ENCODE peak calls at places on chromosomes 11 and 22, in eight cellular contexts. X is nephron progenitor cell; F is HT1080; R is stimulated activated CD4-positive, alpha-beta T cell treated with anti-CD3 and anti-CD28 coated beads, TNF-alpha, amount 100 ng/mL, for 1 hour; Z is activated CD4-positive, alpha-beta T cell treated with anti-CD3 and anti-CD28 coated beads, Interleukin-2, amount 10 ng/mL, durations not matched to agents 7 days and 5 days; P is A172; D is caudate nucleus; C is AG08395. O is an unnamed sample.

GRCh38 chr11:80727315-80727714 is 1286.5 kb upstream of the TENM4 start:
- DNase-seq in X (peak), F (peak), R (no peak), Z (no peak), P (peak), D (no peak), C (no peak), O (no peak)

GRCh38 chr11:31509412-31510345 is at the start of the genes ELP4 and IMMP1L:
- DNase-seq in X (peak), F (peak), R (peak), Z (peak), P (peak), D (peak), C (peak), O (peak)

GRCh38 chr11:13963949-13964770 is 1.6 kb downstream of the SPON1 start:
- DNase-seq in X (peak), F (no peak), R (no peak), Z (no peak), P (no peak), D (no peak), C (no peak), O (no peak)

GRCh38 chr11:68090706-68091105 is 30.5 kb downstream of the CHKA start:
- DNase-seq in X (no peak), F (no peak), R (no peak), Z (no peak), P (no peak), D (no peak), C (no peak), O (peak)

GRCh38 chr11:86548278-86548917 is 124.0 kb downstream of the ME3 start:
- DNase-seq in X (no peak), F (no peak), R (no peak), Z (no peak), P (peak), D (no peak), C (peak), O (no peak)

GRCh38 chr22:37804886-37805857 is 2.6 kb upstream of the GCAT start:
- DNase-seq in X (peak), F (peak), R (peak), Z (peak), P (no peak), D (peak), C (peak), O (peak)

GRCh38 chr22:20805972-20806471 is 32.1 kb downstream of the SERPIND1 start:
- DNase-seq in X (no peak), F (peak), R (no peak), Z (no peak), P (peak), D (no peak), C (peak), O (no peak)

GRCh38 chr11:123799438-123799837 is 6.7 kb downstream of the OR6M1 start:
- DNase-seq in X (no peak), F (no peak), R (no peak), Z (no peak), P (no peak), D (no peak), C (no peak), O (no peak)

GRCh38 chr11:113363406-113363805 is 24.2 kb upstream of the ANKK1 start:
- DNase-seq in X (no peak), F (peak), R (no peak), Z (no peak), P (peak), D (no peak), C (no peak), O (no peak)

GRCh38 chr11:115580927-115581680 is 76.9 kb upstream of the CADM1 start:
- DNase-seq in X (peak), F (no peak), R (no peak), Z (no peak), P (peak), D (no peak), C (no peak), O (no peak)

GRCh38 chr11:44575288-44575672 is 9.8 kb downstream of the CD82 start:
- DNase-seq in X (no peak), F (peak), R (no peak), Z (no peak), P (peak), D (no peak), C (peak), O (no peak)

GRCh38 chr11:119680899-119681370 is 48.1 kb downstream of the NECTIN1 start:
- DNase-seq in X (no peak), F (no peak), R (no peak), Z (no peak), P (no peak), D (no peak), C (no peak), O (no peak)

GRCh38 chr11:76335827-76336226 is 45.1 kb downstream of the THAP12 start:
- DNase-seq in X (no peak), F (no peak), R (no peak), Z (no peak), P (no peak), D (no peak), C (no peak), O (no peak)

GRCh38 chr22:49983148-49984042 is 22.8 kb downstream of the PIM3 start:
- DNase-seq in X (peak), F (no peak), R (no peak), Z (no peak), P (no peak), D (no peak), C (no peak), O (no peak)

GRCh38 chr11:12862761-12863469 is 146.2 kb upstream of the RASSF10 start:
- DNase-seq in X (peak), F (peak), R (no peak), Z (no peak), P (peak), D (no peak), C (peak), O (no peak)

GRCh38 chr11:110989734-110990133 is 255.8 kb upstream of the POU2AF2 start:
- DNase-seq in X (no peak), F (no peak), R (no peak), Z (no peak), P (no peak), D (no peak), C (peak), O (no peak)

GRCh38 chr11:82523141-82523540 is 210.5 kb downstream of the FAM181B start:
- DNase-seq in X (no peak), F (no peak), R (no peak), Z (no peak), P (no peak), D (no peak), C (no peak), O (no peak)

GRCh38 chr11:109405671-109406070 is 16.3 kb upstream of the C11orf87 start:
- DNase-seq in X (no peak), F (peak), R (no peak), Z (no peak), P (no peak), D (no peak), C (peak), O (no peak)

GRCh38 chr11:128195057-128195751 is 392.2 kb downstream of the ETS1 start:
- DNase-seq in X (no peak), F (no peak), R (no peak), Z (peak), P (no peak), D (no peak), C (no peak), O (peak)

GRCh38 chr11:135027461-135027860 is 615.4 kb upstream of the B3GAT1 start:
- DNase-seq in X (peak), F (no peak), R (no peak), Z (peak), P (peak), D (no peak), C (peak), O (peak)

GRCh38 chr11:110524227-110524626 is 94.5 kb downstream of the FDX1 start:
- DNase-seq in X (no peak), F (peak), R (no peak), Z (no peak), P (peak), D (no peak), C (peak), O (no peak)

GRCh38 chr11:115920087-115920461 is 415.9 kb upstream of the CADM1 start:
- DNase-seq in X (no peak), F (peak), R (no peak), Z (no peak), P (peak), D (no peak), C (no peak), O (no peak)

GRCh38 chr11:119427279-119427678 is 4.3 kb upstream of the THY1 start:
- DNase-seq in X (no peak), F (peak), R (no peak), Z (no peak), P (no peak), D (no peak), C (no peak), O (no peak)

GRCh38 chr11:13316528-13316961 is 39.0 kb downstream of the BMAL1 start:
- DNase-seq in X (no peak), F (peak), R (no peak), Z (no peak), P (peak), D (no peak), C (peak), O (no peak)

GRCh38 chr22:33438273-33438672 is 380.1 kb upstream of the SYN3 start:
- DNase-seq in X (no peak), F (peak), R (no peak), Z (no peak), P (peak), D (peak), C (peak), O (no peak)

GRCh38 chr11:108394744-108395284 is 72.5 kb downstream of the C11orf65 start:
- DNase-seq in X (no peak), F (no peak), R (no peak), Z (no peak), P (no peak), D (no peak), C (no peak), O (no peak)

GRCh38 chr11:8223513-8223899 is 40.2 kb downstream of the LMO1 start:
- DNase-seq in X (no peak), F (peak), R (no peak), Z (no peak), P (no peak), D (no peak), C (peak), O (no peak)

GRCh38 chr22:33544707-33545106 is 375.6 kb downstream of the LARGE1 start:
- DNase-seq in X (no peak), F (peak), R (no peak), Z (no peak), P (no peak), D (no peak), C (peak), O (no peak)

GRCh38 chr11:3642071-3642951 is 519 bp upstream of the ART5 start:
- DNase-seq in X (peak), F (peak), R (peak), Z (peak), P (peak), D (no peak), C (peak), O (peak)

GRCh38 chr11:7448126-7448525 is 37.2 kb upstream of the OLFML1 start:
- DNase-seq in X (no peak), F (no peak), R (no peak), Z (no peak), P (no peak), D (no peak), C (no peak), O (no peak)

O was measured in activated CD8-positive, alpha-beta T cell treated with anti-CD3 and anti-CD28 coated beads, Interleukin-2, amount 10 ng/mL, durations not matched to agents 7 days and 5 days.